ENCODE peak calls at places on chromosomes 11 and 22, in eight cellular contexts. C, Z, L, Q, S, X, F and H are unnamed samples.

GRCh38 chr11:120710354-120711187 is 199.0 kb downstream of the GRIK4 start:
- DNase-seq in X (peak), Q (no peak), F (no peak), Z (peak), L (peak), S (peak), C (peak), H (peak)

GRCh38 chr22:45149671-45150070 is 14.1 kb upstream of the NUP50 start:
- DNase-seq in C (no peak), L (no peak), X (no peak), F (no peak), Z (no peak), Q (no peak), S (no peak), H (no peak)

GRCh38 chr11:81470446-81470845 is 1263.2 kb downstream of the FAM181B start:
- DNase-seq in L (no peak), X (no peak), S (no peak), C (no peak), F (no peak), Z (no peak), Q (no peak), H (no peak)

GRCh38 chr11:29173660-29174062 is 843.2 kb downstream of the KCNA4 start:
- DNase-seq in C (no peak), S (no peak), F (no peak), Q (no peak), Z (peak), L (no peak), X (no peak), H (no peak)

GRCh38 chr11:78138694-78139421 is 568 bp downstream of the ALG8 start:
- DNase-seq in L (no peak), Q (peak), S (no peak), C (no peak), X (no peak), Z (peak), F (peak), H (peak)

GRCh38 chr11:102971766-102972165 is 16.2 kb upstream of the MMP13 start:
- DNase-seq in Z (no peak), Q (no peak), L (no peak), S (no peak), X (no peak), C (no peak), F (no peak), H (no peak)

GRCh38 chr11:122733301-122733686 is 77.8 kb downstream of the UBASH3B start:
- DNase-seq in Z (peak), S (peak), Q (no peak), F (no peak), C (no peak), X (peak), L (no peak), H (no peak)

GRCh38 chr11:93895106-93895862 is 44.9 kb upstream of the VSTM5 start:
- DNase-seq in L (peak), Q (no peak), Z (peak), C (no peak), F (no peak), S (peak), X (no peak), H (peak)

GRCh38 chr22:49255741-49256318 is 571.8 kb downstream of the BRD1 start:
- DNase-seq in Q (no peak), L (no peak), X (no peak), Z (no peak), S (no peak), F (peak), C (no peak), H (no peak)

GRCh38 chr11:71228961-71229360 is 23.4 kb downstream of the SHANK2 start:
- DNase-seq in F (no peak), Q (no peak), C (no peak), Z (no peak), L (no peak), X (no peak), S (no peak), H (no peak)

GRCh38 chr22:17875631-17876030 is 101.4 kb upstream of the BID start:
- DNase-seq in X (no peak), C (no peak), L (no peak), Z (no peak), S (no peak), Q (no peak), F (no peak), H (no peak)

GRCh38 chr11:61666684-61667297 is 13.4 kb upstream of the DAGLA start:
- DNase-seq in S (no peak), F (no peak), L (no peak), Z (no peak), C (no peak), Q (no peak), X (no peak), H (no peak)

GRCh38 chr11:59776210-59777066 is 21.3 kb downstream of the STX3 start:
- DNase-seq in X (no peak), F (no peak), C (no peak), Z (peak), L (no peak), Q (no peak), S (no peak), H (no peak)

GRCh38 chr11:75740681-75741080 is 23.0 kb downstream of the MOGAT2 start:
- DNase-seq in Z (no peak), S (no peak), X (no peak), F (no peak), L (no peak), Q (no peak), C (no peak), H (no peak)

GRCh38 chr11:121550247-121551132 is 97.7 kb upstream of the SORL1-AS1 start:
- DNase-seq in L (no peak), Z (peak), F (no peak), C (no peak), X (no peak), Q (no peak), S (no peak), H (no peak)

GRCh38 chr22:27358096-27358870 is 443.3 kb downstream of the MN1 start:
- DNase-seq in L (no peak), Q (no peak), S (no peak), Z (no peak), F (no peak), C (no peak), X (no peak), H (no peak)

GRCh38 chr11:36774603-36775002 is 176.6 kb upstream of the RAG2 start:
- DNase-seq in Z (peak), L (no peak), Q (no peak), F (no peak), X (no peak), S (no peak), C (no peak), H (no peak)

GRCh38 chr11:115161876-115162275 is 342.3 kb downstream of the CADM1 start:
- DNase-seq in S (no peak), Q (no peak), X (no peak), F (no peak), Z (no peak), C (no peak), L (no peak), H (no peak)

GRCh38 chr22:48424201-48424627 is 1403.5 kb downstream of the BRD1 start:
- DNase-seq in S (no peak), Z (no peak), L (no peak), C (no peak), Q (no peak), X (no peak), F (no peak), H (no peak)

GRCh38 chr11:117970400-117971024 is 15.7 kb upstream of the IL10RA start:
- DNase-seq in S (no peak), Q (no peak), X (no peak), C (no peak), Z (peak), L (no peak), F (peak), H (no peak)

GRCh38 chr22:46079861-46080821 is 70.2 kb upstream of the PPARA start:
- DNase-seq in Q (no peak), F (peak), X (peak), S (peak), L (peak), C (peak), Z (no peak), H (no peak)

GRCh38 chr11:3824714-3825472 is 15.9 kb downstream of the RHOG start:
- DNase-seq in Q (peak), X (peak), L (peak), Z (peak), S (peak), C (no peak), F (no peak), H (peak)

GRCh38 chr11:18987454-18988231 is 48.4 kb upstream of the MRGPRX1 start:
- DNase-seq in S (no peak), L (no peak), F (no peak), Q (no peak), X (no peak), C (no peak), Z (no peak), H (no peak)

GRCh38 chr22:31923166-31923565 is 21.2 kb upstream of the YWHAH start:
- DNase-seq in C (no peak), X (peak), L (no peak), S (peak), F (no peak), Z (no peak), Q (no peak), H (no peak)

GRCh38 chr11:2701898-2702434 is 2.2 kb upstream of the KCNQ1OT1 start:
- DNase-seq in L (peak), Q (no peak), X (no peak), F (no peak), Z (no peak), C (no peak), S (no peak), H (no peak)

GRCh38 chr11:37712246-37712645 is 1114.2 kb upstream of the RAG2 start:
- DNase-seq in S (no peak), C (no peak), F (no peak), X (no peak), L (no peak), Z (peak), Q (no peak), H (peak)

GRCh38 chr22:39748877-39749276 is 144.7 kb downstream of the ENTHD1 start:
- DNase-seq in C (no peak), L (no peak), Q (no peak), F (no peak), S (no peak), Z (peak), X (no peak), H (no peak)

GRCh38 chr22:47048123-47049077 is 285.9 kb downstream of the TBC1D22A start:
- DNase-seq in C (no peak), F (no peak), S (no peak), Q (no peak), L (no peak), Z (no peak), X (no peak), H (no peak)

GRCh38 chr11:2767071-2767470 is 67.3 kb upstream of the KCNQ1OT1 start:
- DNase-seq in Q (no peak), Z (no peak), L (no peak), S (no peak), F (no peak), X (no peak), C (no peak), H (no peak)

GRCh38 chr11:70323811-70324210 is 53.3 kb downstream of the PPFIA1 start:
- DNase-seq in L (no peak), S (no peak), Q (no peak), Z (peak), F (no peak), X (no peak), C (no peak), H (no peak)

GRCh38 chr11:43748095-43748494 is 67.6 kb downstream of the HSD17B12 start:
- DNase-seq in S (no peak), X (no peak), C (no peak), L (no peak), Z (no peak), F (no peak), Q (no peak), H (no peak)

GRCh38 chr11:63944987-63945386 is 6.2 kb downstream of the NAA40 start:
- DNase-seq in X (peak), Q (no peak), F (no peak), S (peak), L (no peak), Z (no peak), C (no peak), H (no peak)

GRCh38 chr22:37909756-37910155 is 3.7 kb downstream of the MICALL1 start:
- DNase-seq in S (no peak), C (no peak), X (no peak), Q (no peak), F (no peak), Z (no peak), L (no peak), H (no peak)

GRCh38 chr11:36724742-36725387 is 126.8 kb upstream of the RAG2 start:
- DNase-seq in C (no peak), L (no peak), F (no peak), X (no peak), S (no peak), Q (no peak), Z (no peak), H (no peak)

GRCh38 chr11:63918576-63919171 is 1.7 kb upstream of the RCOR2 start:
- DNase-seq in L (peak), F (no peak), X (peak), Z (no peak), Q (no peak), C (no peak), S (no peak), H (peak)

GRCh38 chr22:29476116-29476515 is 3.9 kb upstream of the NEFH start:
- DNase-seq in C (no peak), S (no peak), F (no peak), Q (no peak), Z (no peak), L (no peak), X (no peak), H (no peak)

GRCh38 chr11:85845052-85845631 is 10.0 kb upstream of the CCDC83 start:
- DNase-seq in X (no peak), Q (no peak), L (no peak), Z (peak), C (no peak), F (no peak), S (no peak), H (no peak)

GRCh38 chr11:82823635-82824614 is 76.3 kb downstream of the PRCP start:
- DNase-seq in F (no peak), X (no peak), C (no peak), S (no peak), Z (no peak), L (no peak), Q (no peak), H (no peak)

GRCh38 chr11:82814379-82814778 is 80.7 kb upstream of the FAM181B start:
- DNase-seq in X (no peak), Z (no peak), F (no peak), C (no peak), S (no peak), Q (no peak), L (no peak), H (no peak)

DNA sequence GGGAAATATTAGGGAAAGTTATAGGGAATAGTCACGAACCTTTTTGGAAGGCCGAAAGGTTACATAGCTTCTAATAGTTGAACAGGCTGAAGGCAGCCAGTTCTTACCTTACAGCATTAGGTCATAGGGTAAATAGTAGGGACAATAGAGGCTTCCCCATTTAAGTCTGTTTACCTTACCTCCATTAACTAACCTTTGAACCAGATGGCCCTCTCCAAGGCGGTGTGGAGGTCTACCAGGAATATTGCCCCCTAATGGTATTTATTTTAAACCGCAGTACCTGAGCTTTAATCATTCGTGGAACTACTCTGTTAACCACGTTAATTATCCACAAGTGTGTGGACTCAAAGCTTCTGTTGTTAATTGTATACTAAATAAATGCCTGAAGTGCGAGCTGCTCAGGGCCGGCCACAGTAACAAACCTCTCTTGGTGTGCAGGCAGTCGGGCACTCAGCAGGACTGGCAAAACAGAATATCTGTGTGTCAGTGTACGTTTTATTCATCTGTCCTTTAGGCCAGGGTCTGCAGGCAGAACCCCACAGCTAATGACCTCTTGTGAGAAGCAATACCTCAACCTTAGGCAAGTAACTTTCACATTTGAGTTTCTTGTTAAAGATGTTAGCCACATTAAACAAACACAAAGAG is 81.7 kb downstream of the PRCP start:
- DNase-seq in L (no peak), Q (no peak), S (no peak), X (no peak), C (no peak), Z (no peak), F (no peak), H (no peak)
- TF ChIP-seq CTCF in L (no peak), Q (no peak), S (no peak), X (no peak), C (no peak), Z (no peak), F (no peak), H (no peak)

DNA sequence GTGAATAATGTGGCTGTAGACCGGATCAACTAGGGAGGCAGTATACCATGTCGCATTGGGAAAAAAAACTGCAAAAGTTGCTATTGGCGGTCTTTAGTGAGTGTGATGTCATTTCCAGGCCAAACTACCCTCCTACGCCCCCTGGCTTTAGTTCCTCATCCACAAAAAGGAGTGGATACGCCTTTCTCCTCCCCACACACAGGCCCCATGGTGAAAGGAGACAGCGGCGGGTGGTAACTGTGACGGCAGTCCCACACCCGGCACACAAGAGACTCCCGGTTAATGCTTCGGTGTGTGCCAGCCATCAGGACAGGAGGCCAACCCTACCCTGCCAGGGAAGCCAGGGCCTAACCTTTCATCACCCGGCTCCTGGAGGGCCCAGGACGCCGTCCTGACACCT is 11.0 kb downstream of the TP53I11 start:
- DNase-seq in C (peak), Q (no peak), X (peak), F (no peak), Z (no peak), S (peak), L (no peak), H (no peak)
- TF ChIP-seq CTCF in C (no peak), Q (no peak), X (peak), F (no peak), Z (no peak), S (peak), L (peak), H (peak)

GRCh38 chr11:34890089-34890488 is 26.1 kb downstream of the APIP start:
- DNase-seq in Q (no peak), S (no peak), Z (peak), F (no peak), X (no peak), C (no peak), L (no peak), H (no peak)
- TF ChIP-seq CTCF in Q (no peak), S (no peak), Z (peak), F (no peak), X (no peak), C (no peak), L (no peak), H (peak)

GRCh38 chr11:16171882-16172281 is 184.5 kb downstream of the SOX6 start:
- DNase-seq in F (no peak), Z (no peak), L (no peak), S (no peak), Q (no peak), C (no peak), X (no peak), H (no peak)
- TF ChIP-seq CTCF in F (no peak), Z (no peak), L (no peak), S (no peak), Q (no peak), C (no peak), X (no peak), H (no peak)

GRCh38 chr11:297666-298405 is 1.5 kb downstream of the IFITM5 start:
- DNase-seq in Q (no peak), F (peak), S (no peak), X (peak), L (peak), Z (no peak), C (no peak), H (peak)

GRCh38 chr11:296976-297665 is 2.2 kb downstream of the IFITM5 start:
- DNase-seq in C (no peak), X (peak), L (peak), Q (no peak), F (peak), Z (no peak), S (no peak), H (no peak)

GRCh38 chr11:299081-299891 is at the start of gene IFITM5:
- DNase-seq in C (no peak), S (no peak), F (peak), L (peak), Q (no peak), Z (no peak), X (peak), H (no peak)

GRCh38 chr11:298406-299065 is 790 bp downstream of the IFITM5 start:
- DNase-seq in X (peak), Q (no peak), F (peak), L (peak), S (no peak), C (no peak), Z (no peak), H (no peak)

GRCh38 chr11:299951-300735 is 817 bp upstream of the IFITM5 start:
- DNase-seq in Q (no peak), Z (no peak), S (no peak), L (no peak), F (no peak), C (no peak), X (peak), H (peak)
- TF ChIP-seq CTCF in Q (no peak), Z (peak), S (no peak), L (no peak), F (no peak), C (no peak), X (no peak), H (no peak)

GRCh38 chr11:97938789-97939188 is 1082.0 kb upstream of the CNTN5 start:
- DNase-seq in Q (no peak), L (no peak), C (no peak), X (no peak), Z (no peak), F (no peak), S (no peak), H (no peak)

GRCh38 chr11:97937501-97937900 is 1083.2 kb upstream of the CNTN5 start:
- DNase-seq in L (no peak), S (no peak), F (no peak), Z (no peak), X (no peak), Q (no peak), C (no peak), H (no peak)

GRCh38 chr11:97948793-97949192 is 1072.0 kb upstream of the CNTN5 start:
- DNase-seq in C (no peak), L (no peak), Q (no peak), F (no peak), Z (no peak), S (no peak), X (no peak), H (no peak)

DNA sequence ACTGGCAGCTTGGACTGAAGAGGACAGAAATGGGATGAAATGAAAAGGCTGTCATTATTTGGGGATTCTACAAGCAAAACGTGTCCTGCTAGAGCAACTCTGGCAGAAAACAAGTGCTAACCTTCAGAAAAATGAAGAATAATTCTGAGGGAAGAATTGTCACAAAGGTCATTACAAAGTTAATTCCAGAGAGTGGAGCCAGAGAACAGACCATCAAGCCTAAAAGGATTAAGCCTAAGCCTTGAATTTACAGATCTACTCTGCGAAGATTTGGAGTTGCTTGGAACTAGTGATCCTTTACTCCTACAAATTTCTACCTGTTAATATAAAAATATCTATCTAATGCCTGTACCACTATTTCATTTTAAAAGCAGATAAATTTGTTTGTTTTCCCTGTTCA is 1077.3 kb upstream of the CNTN5 start:
- DNase-seq in X (no peak), C (no peak), Q (no peak), L (no peak), Z (no peak), S (no peak), F (no peak), H (no peak)
- TF ChIP-seq CTCF in X (no peak), C (no peak), Q (no peak), L (no peak), Z (no peak), S (no peak), F (no peak), H (no peak)